ENCODE peak calls at places on chromosomes 2 and 18, in eight cellular contexts. One of them, this sample, is unnamed.

GRCh38 chr2:98020992-98021713 is 25.4 kb upstream of the TMEM131 start:
- DNase-seq in pons: no peak
- DNase-seq in T-helper 2 cell: no peak
- DNase-seq in NCI-H1694: no peak
- DNase-seq in NCI-H774: no peak
- DNase-seq in Ammon's horn: peak
- DNase-seq in NCI-H446 treated with DMSO at 0.1 percent for 48 hours: no peak
- DNase-seq in CD4-positive, CD25-positive, alpha-beta regulatory T cell: no peak
- DNase-seq in this sample: peak

GRCh38 chr2:62844311-62845090 is 139.0 kb downstream of the EHBP1 start:
- DNase-seq in pons: no peak
- DNase-seq in T-helper 2 cell: no peak
- DNase-seq in NCI-H1694: no peak
- DNase-seq in NCI-H774: no peak
- DNase-seq in Ammon's horn: no peak
- DNase-seq in NCI-H446 treated with DMSO at 0.1 percent for 48 hours: peak
- DNase-seq in CD4-positive, CD25-positive, alpha-beta regulatory T cell: no peak
- DNase-seq in this sample: peak

GRCh38 chr2:109517118-109517889 is 96.5 kb downstream of the SEPTIN10 start:
- DNase-seq in pons: no peak
- DNase-seq in T-helper 2 cell: no peak
- DNase-seq in NCI-H1694: no peak
- DNase-seq in NCI-H774: no peak
- DNase-seq in Ammon's horn: no peak
- DNase-seq in NCI-H446 treated with DMSO at 0.1 percent for 48 hours: no peak
- DNase-seq in CD4-positive, CD25-positive, alpha-beta regulatory T cell: no peak
- DNase-seq in this sample: no peak

GRCh38 chr2:100742884-100743283 is 77.1 kb upstream of the NPAS2 start:
- DNase-seq in pons: no peak
- DNase-seq in T-helper 2 cell: no peak
- DNase-seq in NCI-H1694: no peak
- DNase-seq in NCI-H774: no peak
- DNase-seq in Ammon's horn: no peak
- DNase-seq in NCI-H446 treated with DMSO at 0.1 percent for 48 hours: no peak
- DNase-seq in CD4-positive, CD25-positive, alpha-beta regulatory T cell: no peak
- DNase-seq in this sample: no peak

GRCh38 chr2:184696644-184697043 is 98.3 kb downstream of the ZNF804A start:
- DNase-seq in pons: no peak
- DNase-seq in T-helper 2 cell: no peak
- DNase-seq in NCI-H1694: no peak
- DNase-seq in NCI-H774: no peak
- DNase-seq in Ammon's horn: no peak
- DNase-seq in NCI-H446 treated with DMSO at 0.1 percent for 48 hours: no peak
- DNase-seq in CD4-positive, CD25-positive, alpha-beta regulatory T cell: no peak
- DNase-seq in this sample: no peak

GRCh38 chr18:70454705-70455322 is 166.0 kb downstream of the SOCS6 start:
- DNase-seq in pons: peak
- DNase-seq in T-helper 2 cell: no peak
- DNase-seq in NCI-H1694: peak
- DNase-seq in NCI-H774: peak
- DNase-seq in Ammon's horn: peak
- DNase-seq in NCI-H446 treated with DMSO at 0.1 percent for 48 hours: no peak
- DNase-seq in CD4-positive, CD25-positive, alpha-beta regulatory T cell: peak
- DNase-seq in this sample: peak

GRCh38 chr18:9846162-9846915 is 39.4 kb upstream of the TXNDC2 start:
- DNase-seq in pons: peak
- DNase-seq in T-helper 2 cell: no peak
- DNase-seq in NCI-H1694: no peak
- DNase-seq in NCI-H774: no peak
- DNase-seq in Ammon's horn: no peak
- DNase-seq in NCI-H446 treated with DMSO at 0.1 percent for 48 hours: no peak
- DNase-seq in CD4-positive, CD25-positive, alpha-beta regulatory T cell: no peak
- DNase-seq in this sample: no peak

GRCh38 chr2:24353933-24354332 is 6.4 kb downstream of the ITSN2 start:
- DNase-seq in pons: no peak
- DNase-seq in T-helper 2 cell: no peak
- DNase-seq in NCI-H1694: no peak
- DNase-seq in NCI-H774: no peak
- DNase-seq in Ammon's horn: no peak
- DNase-seq in NCI-H446 treated with DMSO at 0.1 percent for 48 hours: no peak
- DNase-seq in CD4-positive, CD25-positive, alpha-beta regulatory T cell: no peak
- DNase-seq in this sample: no peak

GRCh38 chr2:97713296-97714083 is at the start of gene ZAP70:
- DNase-seq in pons: no peak
- DNase-seq in T-helper 2 cell: peak
- DNase-seq in NCI-H1694: no peak
- DNase-seq in NCI-H774: no peak
- DNase-seq in Ammon's horn: no peak
- DNase-seq in NCI-H446 treated with DMSO at 0.1 percent for 48 hours: no peak
- DNase-seq in CD4-positive, CD25-positive, alpha-beta regulatory T cell: peak
- DNase-seq in this sample: no peak

GRCh38 chr2:31246184-31246852 is 12.4 kb downstream of the EHD3 start:
- DNase-seq in pons: no peak
- DNase-seq in T-helper 2 cell: no peak
- DNase-seq in NCI-H1694: no peak
- DNase-seq in NCI-H774: no peak
- DNase-seq in Ammon's horn: no peak
- DNase-seq in NCI-H446 treated with DMSO at 0.1 percent for 48 hours: no peak
- DNase-seq in CD4-positive, CD25-positive, alpha-beta regulatory T cell: no peak
- DNase-seq in this sample: no peak

GRCh38 chr2:183049420-183049819 is 11.2 kb upstream of the NCKAP1 start:
- DNase-seq in pons: no peak
- DNase-seq in T-helper 2 cell: no peak
- DNase-seq in NCI-H1694: no peak
- DNase-seq in NCI-H774: no peak
- DNase-seq in Ammon's horn: no peak
- DNase-seq in NCI-H446 treated with DMSO at 0.1 percent for 48 hours: no peak
- DNase-seq in CD4-positive, CD25-positive, alpha-beta regulatory T cell: no peak
- DNase-seq in this sample: no peak

GRCh38 chr2:241863021-241863954 is 4.6 kb upstream of the PDCD1 start:
- DNase-seq in pons: no peak
- DNase-seq in T-helper 2 cell: peak
- DNase-seq in NCI-H1694: no peak
- DNase-seq in NCI-H774: no peak
- DNase-seq in Ammon's horn: no peak
- DNase-seq in NCI-H446 treated with DMSO at 0.1 percent for 48 hours: no peak
- DNase-seq in CD4-positive, CD25-positive, alpha-beta regulatory T cell: no peak
- DNase-seq in this sample: no peak

GRCh38 chr2:37307500-37307899 is 17.1 kb downstream of the PRKD3 start:
- DNase-seq in pons: no peak
- DNase-seq in T-helper 2 cell: no peak
- DNase-seq in NCI-H1694: no peak
- DNase-seq in NCI-H774: no peak
- DNase-seq in Ammon's horn: no peak
- DNase-seq in NCI-H446 treated with DMSO at 0.1 percent for 48 hours: no peak
- DNase-seq in CD4-positive, CD25-positive, alpha-beta regulatory T cell: no peak
- DNase-seq in this sample: no peak

GRCh38 chr2:1784087-1784486 is 39.8 kb upstream of the PXDN start:
- DNase-seq in pons: no peak
- DNase-seq in T-helper 2 cell: no peak
- DNase-seq in NCI-H1694: no peak
- DNase-seq in NCI-H774: no peak
- DNase-seq in Ammon's horn: no peak
- DNase-seq in NCI-H446 treated with DMSO at 0.1 percent for 48 hours: no peak
- DNase-seq in CD4-positive, CD25-positive, alpha-beta regulatory T cell: no peak
- DNase-seq in this sample: no peak

GRCh38 chr2:99662761-99663341 is 173.0 kb upstream of the REV1 start:
- DNase-seq in pons: peak
- DNase-seq in T-helper 2 cell: no peak
- DNase-seq in NCI-H1694: peak
- DNase-seq in NCI-H774: no peak
- DNase-seq in Ammon's horn: peak
- DNase-seq in NCI-H446 treated with DMSO at 0.1 percent for 48 hours: peak
- DNase-seq in CD4-positive, CD25-positive, alpha-beta regulatory T cell: no peak
- DNase-seq in this sample: peak

GRCh38 chr2:84964406-84965191 is 6.4 kb upstream of the KCMF1 start:
- DNase-seq in pons: no peak
- DNase-seq in T-helper 2 cell: no peak
- DNase-seq in NCI-H1694: no peak
- DNase-seq in NCI-H774: no peak
- DNase-seq in Ammon's horn: no peak
- DNase-seq in NCI-H446 treated with DMSO at 0.1 percent for 48 hours: no peak
- DNase-seq in CD4-positive, CD25-positive, alpha-beta regulatory T cell: no peak
- DNase-seq in this sample: no peak

GRCh38 chr2:167069855-167070254 is 181.6 kb downstream of the XIRP2 start:
- DNase-seq in pons: no peak
- DNase-seq in T-helper 2 cell: no peak
- DNase-seq in NCI-H1694: no peak
- DNase-seq in NCI-H774: no peak
- DNase-seq in Ammon's horn: no peak
- DNase-seq in NCI-H446 treated with DMSO at 0.1 percent for 48 hours: no peak
- DNase-seq in CD4-positive, CD25-positive, alpha-beta regulatory T cell: no peak
- DNase-seq in this sample: no peak

GRCh38 chr18:34707670-34708069 is 2.4 kb upstream of the DTNA start:
- DNase-seq in pons: peak
- DNase-seq in T-helper 2 cell: no peak
- DNase-seq in NCI-H1694: no peak
- DNase-seq in NCI-H774: peak
- DNase-seq in Ammon's horn: peak
- DNase-seq in NCI-H446 treated with DMSO at 0.1 percent for 48 hours: peak
- DNase-seq in CD4-positive, CD25-positive, alpha-beta regulatory T cell: no peak
- DNase-seq in this sample: peak

GRCh38 chr2:200670313-200670712 is 84.5 kb downstream of the AOX1 start:
- DNase-seq in pons: no peak
- DNase-seq in T-helper 2 cell: no peak
- DNase-seq in NCI-H1694: no peak
- DNase-seq in NCI-H774: no peak
- DNase-seq in Ammon's horn: no peak
- DNase-seq in NCI-H446 treated with DMSO at 0.1 percent for 48 hours: no peak
- DNase-seq in CD4-positive, CD25-positive, alpha-beta regulatory T cell: no peak
- DNase-seq in this sample: no peak

GRCh38 chr2:99471635-99472326 is 18.0 kb downstream of the REV1 start:
- DNase-seq in pons: no peak
- DNase-seq in T-helper 2 cell: no peak
- DNase-seq in NCI-H1694: no peak
- DNase-seq in NCI-H774: no peak
- DNase-seq in Ammon's horn: no peak
- DNase-seq in NCI-H446 treated with DMSO at 0.1 percent for 48 hours: no peak
- DNase-seq in CD4-positive, CD25-positive, alpha-beta regulatory T cell: no peak
- DNase-seq in this sample: no peak

GRCh38 chr2:98835831-98836385 is 100.1 kb downstream of the CRACDL start:
- DNase-seq in pons: no peak
- DNase-seq in T-helper 2 cell: no peak
- DNase-seq in NCI-H1694: no peak
- DNase-seq in NCI-H774: no peak
- DNase-seq in Ammon's horn: no peak
- DNase-seq in NCI-H446 treated with DMSO at 0.1 percent for 48 hours: no peak
- DNase-seq in CD4-positive, CD25-positive, alpha-beta regulatory T cell: peak
- DNase-seq in this sample: no peak

GRCh38 chr2:223513771-223514455 is 88.2 kb downstream of the SCG2 start:
- DNase-seq in pons: no peak
- DNase-seq in T-helper 2 cell: no peak
- DNase-seq in NCI-H1694: no peak
- DNase-seq in NCI-H774: no peak
- DNase-seq in Ammon's horn: no peak
- DNase-seq in NCI-H446 treated with DMSO at 0.1 percent for 48 hours: peak
- DNase-seq in CD4-positive, CD25-positive, alpha-beta regulatory T cell: no peak
- DNase-seq in this sample: no peak

GRCh38 chr2:216606551-216607527 is 26.4 kb upstream of the IGFBP2 start:
- DNase-seq in pons: no peak
- DNase-seq in T-helper 2 cell: no peak
- DNase-seq in NCI-H1694: no peak
- DNase-seq in NCI-H774: peak
- DNase-seq in Ammon's horn: no peak
- DNase-seq in NCI-H446 treated with DMSO at 0.1 percent for 48 hours: no peak
- DNase-seq in CD4-positive, CD25-positive, alpha-beta regulatory T cell: no peak
- DNase-seq in this sample: no peak

GRCh38 chr2:45614871-45615270 is 3.8 kb upstream of the SRBD1 start:
- DNase-seq in pons: no peak
- DNase-seq in T-helper 2 cell: no peak
- DNase-seq in NCI-H1694: no peak
- DNase-seq in NCI-H774: no peak
- DNase-seq in Ammon's horn: no peak
- DNase-seq in NCI-H446 treated with DMSO at 0.1 percent for 48 hours: no peak
- DNase-seq in CD4-positive, CD25-positive, alpha-beta regulatory T cell: no peak
- DNase-seq in this sample: no peak

GRCh38 chr18:35506024-35506712 is 8.4 kb upstream of the INO80C start:
- DNase-seq in pons: no peak
- DNase-seq in T-helper 2 cell: no peak
- DNase-seq in NCI-H1694: no peak
- DNase-seq in NCI-H774: no peak
- DNase-seq in Ammon's horn: no peak
- DNase-seq in NCI-H446 treated with DMSO at 0.1 percent for 48 hours: no peak
- DNase-seq in CD4-positive, CD25-positive, alpha-beta regulatory T cell: no peak
- DNase-seq in this sample: no peak

GRCh38 chr2:176188218-176188968 is at the start of gene HOXD1:
- DNase-seq in pons: peak
- DNase-seq in T-helper 2 cell: no peak
- DNase-seq in NCI-H1694: no peak
- DNase-seq in NCI-H774: peak
- DNase-seq in Ammon's horn: peak
- DNase-seq in NCI-H446 treated with DMSO at 0.1 percent for 48 hours: no peak
- DNase-seq in CD4-positive, CD25-positive, alpha-beta regulatory T cell: no peak
- DNase-seq in this sample: no peak

GRCh38 chr2:96815326-96816126 is 542 bp upstream of the CNNM3 start:
- DNase-seq in pons: peak
- DNase-seq in T-helper 2 cell: no peak
- DNase-seq in NCI-H1694: no peak
- DNase-seq in NCI-H774: no peak
- DNase-seq in Ammon's horn: no peak
- DNase-seq in NCI-H446 treated with DMSO at 0.1 percent for 48 hours: peak
- DNase-seq in CD4-positive, CD25-positive, alpha-beta regulatory T cell: no peak
- DNase-seq in this sample: no peak

GRCh38 chr2:134458454-134458853 is 204.6 kb downstream of the MGAT5 start:
- DNase-seq in pons: no peak
- DNase-seq in T-helper 2 cell: no peak
- DNase-seq in NCI-H1694: no peak
- DNase-seq in NCI-H774: no peak
- DNase-seq in Ammon's horn: no peak
- DNase-seq in NCI-H446 treated with DMSO at 0.1 percent for 48 hours: no peak
- DNase-seq in CD4-positive, CD25-positive, alpha-beta regulatory T cell: no peak
- DNase-seq in this sample: no peak

GRCh38 chr2:234998404-234999211 is 46.8 kb downstream of the SH3BP4 start:
- DNase-seq in pons: no peak
- DNase-seq in T-helper 2 cell: no peak
- DNase-seq in NCI-H1694: no peak
- DNase-seq in NCI-H774: no peak
- DNase-seq in Ammon's horn: no peak
- DNase-seq in NCI-H446 treated with DMSO at 0.1 percent for 48 hours: no peak
- DNase-seq in CD4-positive, CD25-positive, alpha-beta regulatory T cell: no peak
- DNase-seq in this sample: no peak

GRCh38 chr2:157900684-157901083 is 24.6 kb upstream of the ACVR1 start:
- DNase-seq in pons: no peak
- DNase-seq in T-helper 2 cell: no peak
- DNase-seq in NCI-H1694: no peak
- DNase-seq in NCI-H774: no peak
- DNase-seq in Ammon's horn: no peak
- DNase-seq in NCI-H446 treated with DMSO at 0.1 percent for 48 hours: no peak
- DNase-seq in CD4-positive, CD25-positive, alpha-beta regulatory T cell: no peak
- DNase-seq in this sample: no peak

GRCh38 chr2:121599963-121600651 is 49.2 kb downstream of the CLASP1 start:
- DNase-seq in pons: no peak
- DNase-seq in T-helper 2 cell: no peak
- DNase-seq in NCI-H1694: no peak
- DNase-seq in NCI-H774: no peak
- DNase-seq in Ammon's horn: no peak
- DNase-seq in NCI-H446 treated with DMSO at 0.1 percent for 48 hours: no peak
- DNase-seq in CD4-positive, CD25-positive, alpha-beta regulatory T cell: no peak
- DNase-seq in this sample: no peak

GRCh38 chr2:109736177-109736827 is 57.8 kb upstream of the RGPD5 start:
- DNase-seq in pons: peak
- DNase-seq in T-helper 2 cell: no peak
- DNase-seq in NCI-H1694: peak
- DNase-seq in NCI-H774: peak
- DNase-seq in Ammon's horn: peak
- DNase-seq in NCI-H446 treated with DMSO at 0.1 percent for 48 hours: peak
- DNase-seq in CD4-positive, CD25-positive, alpha-beta regulatory T cell: peak
- DNase-seq in this sample: no peak

GRCh38 chr2:176895158-176895557 is 317.4 kb upstream of the HNRNPA3 start:
- DNase-seq in pons: no peak
- DNase-seq in T-helper 2 cell: no peak
- DNase-seq in NCI-H1694: no peak
- DNase-seq in NCI-H774: no peak
- DNase-seq in Ammon's horn: no peak
- DNase-seq in NCI-H446 treated with DMSO at 0.1 percent for 48 hours: no peak
- DNase-seq in CD4-positive, CD25-positive, alpha-beta regulatory T cell: no peak
- DNase-seq in this sample: no peak

GRCh38 chr2:97936199-97936598 is 59.5 kb downstream of the TMEM131 start:
- DNase-seq in pons: no peak
- DNase-seq in T-helper 2 cell: no peak
- DNase-seq in NCI-H1694: no peak
- DNase-seq in NCI-H774: peak
- DNase-seq in Ammon's horn: no peak
- DNase-seq in NCI-H446 treated with DMSO at 0.1 percent for 48 hours: no peak
- DNase-seq in CD4-positive, CD25-positive, alpha-beta regulatory T cell: no peak
- DNase-seq in this sample: no peak

This sample was measured in cerebellum.